ENCODE peak calls at places on chromosomes 2 and 18, in ten cellular contexts. K is fibroblast of lung; C is Caco-2; F is pancreas; Q is GM06990; J is stomach; W is CD8-positive, alpha-beta T cell; X is dorsolateral prefrontal cortex; M is transverse colon; L is H9. R is an unnamed sample. For H3K27me3, the result is how much of the 10 kb centered on the place peaks cover.

GRCh38 chr2:41194235-41194634 is 742.3 kb upstream of the SLC8A1 start:
- DNase-seq in K (peak), C (no peak), F (no peak), Q (no peak), J (peak), W (no peak), X (no peak), M (no peak), L (no peak), R (no peak)

GRCh38 chr2:96404446-96405373 is 69.1 kb downstream of the NCAPH start:
- DNase-seq in K (no peak), C (no peak), F (peak), Q (no peak), J (peak), W (no peak), X (peak), M (peak), L (no peak), R (peak)

GRCh38 chr2:105617631-105618350 is 126.9 kb upstream of the NCK2 start:
- DNase-seq in K (no peak), C (peak), F (no peak), Q (no peak), J (peak), W (no peak), X (no peak), M (no peak), L (no peak), R (peak)

GRCh38 chr18:25053484-25053883 is 298.5 kb downstream of the ZNF521 start:
- DNase-seq in K (no peak), C (no peak), F (no peak), Q (no peak), J (no peak), W (no peak), X (no peak), M (no peak), L (no peak), R (no peak)

GRCh38 chr2:142596334-142597088 is 281.0 kb upstream of the KYNU start:
- DNase-seq in K (peak), C (no peak), F (no peak), Q (no peak), J (no peak), W (no peak), X (no peak), M (no peak), L (no peak), R (no peak)

GRCh38 chr2:39930175-39930926 is 151.3 kb upstream of the THUMPD2 start:
- DNase-seq in K (no peak), C (no peak), F (no peak), Q (no peak), J (no peak), W (no peak), X (no peak), M (no peak), L (no peak), R (no peak)

GRCh38 chr2:26141145-26141769 is 31.6 kb upstream of the GAREM2 start:
- DNase-seq in K (no peak), C (no peak), F (no peak), Q (peak), J (no peak), W (no peak), X (no peak), M (no peak), L (no peak), R (no peak)

GRCh38 chr2:240210198-240210965 is 69.9 kb upstream of the OTOS start:
- DNase-seq in K (no peak), C (no peak), F (no peak), Q (no peak), J (no peak), W (no peak), X (peak), M (no peak), L (no peak), R (no peak)

GRCh38 chr18:79400091-79400590 is 4.4 kb downstream of the NFATC1 start:
- DNase-seq in K (no peak), C (no peak), F (peak), Q (no peak), J (peak), W (peak), X (peak), M (peak), L (no peak), R (peak)

GRCh38 chr2:151765760-151766159 is 31.5 kb upstream of the NEB start:
- DNase-seq in K (no peak), C (no peak), F (no peak), Q (no peak), J (no peak), W (no peak), X (no peak), M (no peak), L (no peak), R (no peak)

GRCh38 chr2:95008311-95008710 is 17.2 kb upstream of the MAL start:
- DNase-seq in K (no peak), C (no peak), F (no peak), Q (no peak), J (no peak), W (no peak), X (no peak), M (no peak), L (no peak), R (no peak)

GRCh38 chr2:98604547-98604946 is 3.8 kb downstream of the COA5 start:
- DNase-seq in K (no peak), C (no peak), F (no peak), Q (no peak), J (no peak), W (no peak), X (no peak), M (no peak), L (no peak), R (no peak)

GRCh38 chr18:51137891-51138290 is 59.6 kb downstream of the MEX3C start:
- DNase-seq in K (no peak), C (peak), F (no peak), Q (no peak), J (no peak), W (no peak), X (no peak), M (no peak), L (no peak), R (no peak)

GRCh38 chr2:162838141-162838500 is 446 bp downstream of the KCNH7 start:
- DNase-seq in K (no peak), C (no peak), F (no peak), Q (no peak), J (no peak), W (no peak), X (no peak), M (no peak), L (no peak), R (no peak)

GRCh38 chr2:228728961-228729360 is 542.1 kb downstream of the PID1 start:
- DNase-seq in K (peak), C (no peak), F (no peak), Q (no peak), J (no peak), W (no peak), X (no peak), M (no peak), L (no peak), R (no peak)

GRCh38 chr2:11583840-11584529 is 50.1 kb downstream of the GREB1 start:
- DNase-seq in K (peak), C (peak), F (peak), Q (peak), J (peak), W (peak), X (peak), M (peak), L (peak), R (peak)

GRCh38 chr18:63433349-63433866 is 11.1 kb upstream of the VPS4B start:
- DNase-seq in K (no peak), C (no peak), F (no peak), Q (no peak), J (no peak), W (no peak), X (no peak), M (no peak), L (no peak), R (no peak)

GRCh38 chr2:103232882-103233281 is 471.1 kb downstream of the TMEM182 start:
- DNase-seq in K (no peak), C (no peak), F (no peak), Q (no peak), J (no peak), W (no peak), X (no peak), M (no peak), L (no peak), R (no peak)

GRCh38 chr18:3466872-3467271 is 16.9 kb downstream of the TGIF1 start:
- DNase-seq in K (no peak), C (no peak), F (no peak), Q (no peak), J (no peak), W (no peak), X (no peak), M (no peak), L (peak), R (peak)

GRCh38 chr18:75429975-75430374 is 2.5 kb upstream of the SMIM21 start:
- DNase-seq in K (peak), C (no peak), F (no peak), Q (no peak), J (no peak), W (no peak), X (no peak), M (no peak), L (no peak), R (no peak)

GRCh38 chr2:121686218-121686617 is 37.0 kb upstream of the CLASP1 start:
- DNase-seq in K (no peak), C (no peak), F (no peak), Q (no peak), J (no peak), W (no peak), X (no peak), M (no peak), L (no peak), R (no peak)

GRCh38 chr2:164869420-164869772 is 27.8 kb upstream of the COBLL1 start:
- DNase-seq in K (no peak), C (no peak), F (no peak), Q (no peak), J (no peak), W (no peak), X (no peak), M (no peak), L (no peak), R (no peak)

GRCh38 chr2:67479256-67479655 is 82.1 kb downstream of the ETAA1 start:
- DNase-seq in K (no peak), C (no peak), F (no peak), Q (no peak), J (no peak), W (no peak), X (no peak), M (no peak), L (no peak), R (no peak)

GRCh38 chr2:161030260-161031063 is 129.8 kb upstream of the TANK start:
- DNase-seq in K (peak), C (no peak), F (no peak), Q (no peak), J (no peak), W (no peak), X (no peak), M (peak), L (no peak), R (peak)

GRCh38 chr2:1744151-1744445 is 217 bp downstream of the PXDN start:
- DNase-seq in K (no peak), C (no peak), F (no peak), Q (no peak), J (no peak), W (no peak), X (no peak), M (no peak), L (peak), R (no peak)

GRCh38 chr2:61340242-61340641 is 130.6 kb downstream of the USP34 start:
- DNase-seq in K (peak), C (no peak), F (no peak), Q (no peak), J (no peak), W (no peak), X (no peak), M (no peak), L (no peak), R (no peak)

DNA sequence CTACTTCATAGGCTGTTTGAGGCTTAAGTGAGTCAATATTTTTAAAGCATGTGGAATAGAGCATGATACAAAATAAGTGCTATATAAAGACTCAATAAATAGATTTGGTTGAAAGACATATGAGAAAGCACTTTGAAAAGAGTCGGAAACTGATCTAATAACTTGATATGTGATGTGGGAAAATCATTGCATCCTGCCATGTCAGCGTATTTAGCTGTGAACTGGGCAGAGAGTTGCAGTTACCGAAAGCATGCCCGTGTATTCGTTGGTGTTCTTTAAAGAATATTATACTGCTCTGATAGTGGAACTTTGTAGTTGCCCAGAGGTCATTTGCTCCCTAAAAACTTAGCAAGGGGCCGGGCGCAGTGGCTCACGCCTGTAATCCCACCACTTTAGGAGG is 37.8 kb upstream of the ZNF516 start:
- DNase-seq in K (no peak), C (no peak), F (no peak), Q (no peak), J (no peak), W (no peak), X (no peak), M (no peak), L (no peak), R (no peak)
- H3K27me3 ChIP-seq in K (under half), C (under half), F (under half), Q (under half), J (under half), W (under half), X (under half), M (under half), L (under half), R (under half)

GRCh38 chr2:237353207-237353606 is 60.8 kb downstream of the COL6A3 start:
- DNase-seq in K (no peak), C (no peak), F (no peak), Q (no peak), J (no peak), W (no peak), X (no peak), M (no peak), L (no peak), R (no peak)
- H3K27me3 ChIP-seq in K (under half), C (under half), F (under half), Q (under half), J (under half), W (under half), X (under half), M (under half), L (under half), R (under half)

GRCh38 chr2:175147196-175147595 is 20.8 kb downstream of the ATF2 start:
- DNase-seq in K (no peak), C (no peak), F (no peak), Q (no peak), J (no peak), W (no peak), X (no peak), M (no peak), L (no peak), R (no peak)
- H3K27me3 ChIP-seq in K (under half), C (under half), F (under half), Q (under half), J (under half), W (under half), X (under half), M (under half), L (under half), R (under half)

GRCh38 chr2:77807531-77808215 is 285.5 kb upstream of the LRRTM4 start:
- DNase-seq in K (peak), C (peak), F (no peak), Q (no peak), J (no peak), W (no peak), X (no peak), M (no peak), L (no peak), R (peak)
- H3K27me3 ChIP-seq in K (under half), C (under half), F (under half), Q (under half), J (under half), W (under half), X (under half), M (under half), L (under half), R (under half)

GRCh38 chr18:37567994-37568359 is 2.4 kb upstream of the CELF4 start:
- DNase-seq in K (no peak), C (no peak), F (no peak), Q (no peak), J (no peak), W (no peak), X (no peak), M (no peak), L (peak), R (no peak)
- H3K27me3 ChIP-seq in K (under half), C (under half), F (under half), Q (under half), J (under half), W (under half), X (under half), M (half or more), L (under half), R (under half)

R was measured in small intestine.